ENCODE peak calls at places on chromosome 1, in ten cellular contexts. One of them, this sample, is unnamed.

GRCh38 chr1:155652951-155653350 is 35.6 kb downstream of the YY1AP1 start:
- DNase-seq in dorsolateral prefrontal cortex: no peak
- DNase-seq in hepatocyte: no peak
- DNase-seq in lower lobe of right lung: no peak
- DNase-seq in MM.1S: no peak
- DNase-seq in CD8-positive, alpha-beta T cell: no peak
- DNase-seq in ascending aorta: no peak
- DNase-seq in fibroblast of lung: no peak
- DNase-seq in cardiac muscle cell: no peak
- DNase-seq in suprapubic skin: no peak
- DNase-seq in this sample: no peak

GRCh38 chr1:97202481-97202880 is 480.9 kb downstream of the PTBP2 start:
- DNase-seq in dorsolateral prefrontal cortex: no peak
- DNase-seq in hepatocyte: no peak
- DNase-seq in lower lobe of right lung: no peak
- DNase-seq in MM.1S: no peak
- DNase-seq in CD8-positive, alpha-beta T cell: no peak
- DNase-seq in ascending aorta: no peak
- DNase-seq in fibroblast of lung: no peak
- DNase-seq in cardiac muscle cell: no peak
- DNase-seq in suprapubic skin: no peak
- DNase-seq in this sample: no peak

GRCh38 chr1:183842817-183843187 is 37.9 kb downstream of the RGL1 start:
- DNase-seq in dorsolateral prefrontal cortex: no peak
- DNase-seq in hepatocyte: no peak
- DNase-seq in lower lobe of right lung: no peak
- DNase-seq in MM.1S: no peak
- DNase-seq in CD8-positive, alpha-beta T cell: no peak
- DNase-seq in ascending aorta: no peak
- DNase-seq in fibroblast of lung: no peak
- DNase-seq in cardiac muscle cell: no peak
- DNase-seq in suprapubic skin: no peak
- DNase-seq in this sample: no peak

GRCh38 chr1:160236806-160237205 is 25.5 kb downstream of the DCAF8 start:
- DNase-seq in dorsolateral prefrontal cortex: no peak
- DNase-seq in hepatocyte: no peak
- DNase-seq in lower lobe of right lung: no peak
- DNase-seq in MM.1S: no peak
- DNase-seq in CD8-positive, alpha-beta T cell: no peak
- DNase-seq in ascending aorta: no peak
- DNase-seq in fibroblast of lung: no peak
- DNase-seq in cardiac muscle cell: no peak
- DNase-seq in suprapubic skin: no peak
- DNase-seq in this sample: no peak

GRCh38 chr1:32335951-32336867 is at the start of gene MARCKSL1:
- DNase-seq in dorsolateral prefrontal cortex: peak
- DNase-seq in hepatocyte: peak
- DNase-seq in lower lobe of right lung: peak
- DNase-seq in MM.1S: peak
- DNase-seq in CD8-positive, alpha-beta T cell: peak
- DNase-seq in ascending aorta: no peak
- DNase-seq in fibroblast of lung: peak
- DNase-seq in cardiac muscle cell: peak
- DNase-seq in suprapubic skin: peak
- DNase-seq in this sample: no peak

GRCh38 chr1:91015794-91016550 is 5.9 kb downstream of the ZNF644 start:
- DNase-seq in dorsolateral prefrontal cortex: no peak
- DNase-seq in hepatocyte: peak
- DNase-seq in lower lobe of right lung: no peak
- DNase-seq in MM.1S: no peak
- DNase-seq in CD8-positive, alpha-beta T cell: no peak
- DNase-seq in ascending aorta: no peak
- DNase-seq in fibroblast of lung: no peak
- DNase-seq in cardiac muscle cell: no peak
- DNase-seq in suprapubic skin: no peak
- DNase-seq in this sample: no peak

GRCh38 chr1:21293537-21294265 is 3.4 kb upstream of the ECE1 start:
- DNase-seq in dorsolateral prefrontal cortex: no peak
- DNase-seq in hepatocyte: no peak
- DNase-seq in lower lobe of right lung: no peak
- DNase-seq in MM.1S: peak
- DNase-seq in CD8-positive, alpha-beta T cell: peak
- DNase-seq in ascending aorta: no peak
- DNase-seq in fibroblast of lung: no peak
- DNase-seq in cardiac muscle cell: no peak
- DNase-seq in suprapubic skin: no peak
- DNase-seq in this sample: no peak

GRCh38 chr1:81834921-81835698 is 34.4 kb downstream of the ADGRL2 start:
- DNase-seq in dorsolateral prefrontal cortex: no peak
- DNase-seq in hepatocyte: no peak
- DNase-seq in lower lobe of right lung: no peak
- DNase-seq in MM.1S: peak
- DNase-seq in CD8-positive, alpha-beta T cell: no peak
- DNase-seq in ascending aorta: no peak
- DNase-seq in fibroblast of lung: peak
- DNase-seq in cardiac muscle cell: no peak
- DNase-seq in suprapubic skin: no peak
- DNase-seq in this sample: no peak

DNA sequence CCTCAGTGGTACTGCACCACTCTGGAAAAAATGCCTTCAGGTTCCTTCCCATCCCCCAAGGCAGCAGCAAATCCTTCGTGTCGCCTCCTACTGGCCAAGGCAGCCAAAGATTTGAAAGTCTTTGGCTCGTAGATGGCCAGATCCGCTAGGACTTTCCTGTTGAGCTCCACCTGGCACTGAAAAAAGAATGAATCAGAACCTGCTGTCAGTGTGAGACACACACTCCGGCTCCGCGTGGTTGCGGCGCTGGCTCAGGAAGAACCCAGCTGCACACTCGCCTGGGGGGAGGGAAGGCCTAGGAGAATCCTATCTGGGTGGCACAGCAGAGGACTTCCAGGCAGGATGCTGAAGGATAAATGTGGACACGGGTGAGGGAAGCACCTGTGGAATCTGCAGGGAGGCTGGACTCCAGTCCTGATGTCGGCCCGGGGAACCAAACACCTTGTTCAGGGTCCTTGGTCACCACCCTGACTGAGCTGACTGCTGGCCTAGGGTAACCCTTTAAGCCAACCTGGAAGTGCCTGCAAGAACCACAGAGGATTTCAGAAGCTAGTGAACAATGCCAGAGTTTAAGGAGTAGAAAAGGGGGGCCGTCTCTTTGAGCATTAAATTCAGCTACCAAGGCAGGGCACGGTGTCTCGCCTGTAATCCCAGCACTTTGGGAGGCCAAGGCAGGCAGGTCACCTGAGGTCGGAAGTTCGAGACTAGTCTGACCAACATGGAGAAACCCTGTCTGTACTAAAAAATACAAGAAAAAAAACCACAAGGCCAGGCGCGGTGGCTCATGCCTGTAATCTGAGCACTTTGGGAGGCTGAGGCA is 3.2 kb upstream of the CCNL2 start:
- DNase-seq in dorsolateral prefrontal cortex: no peak
- DNase-seq in hepatocyte: peak
- DNase-seq in lower lobe of right lung: no peak
- DNase-seq in MM.1S: peak
- DNase-seq in CD8-positive, alpha-beta T cell: no peak
- DNase-seq in ascending aorta: no peak
- DNase-seq in fibroblast of lung: peak
- DNase-seq in cardiac muscle cell: peak
- DNase-seq in suprapubic skin: no peak
- DNase-seq in this sample: peak
- TF ChIP-seq CTCF in dorsolateral prefrontal cortex: no peak
- TF ChIP-seq CTCF in hepatocyte: peak
- TF ChIP-seq CTCF in lower lobe of right lung: peak
- TF ChIP-seq CTCF in MM.1S: peak
- TF ChIP-seq CTCF in CD8-positive, alpha-beta T cell: no peak
- TF ChIP-seq CTCF in ascending aorta: peak
- TF ChIP-seq CTCF in fibroblast of lung: peak
- TF ChIP-seq CTCF in cardiac muscle cell: peak
- TF ChIP-seq CTCF in suprapubic skin: peak
- TF ChIP-seq CTCF in this sample: peak

GRCh38 chr1:52725903-52726264 is 369 bp upstream of the ZYG11B start:
- DNase-seq in dorsolateral prefrontal cortex: no peak
- DNase-seq in hepatocyte: no peak
- DNase-seq in lower lobe of right lung: no peak
- DNase-seq in MM.1S: no peak
- DNase-seq in CD8-positive, alpha-beta T cell: no peak
- DNase-seq in ascending aorta: no peak
- DNase-seq in fibroblast of lung: no peak
- DNase-seq in cardiac muscle cell: no peak
- DNase-seq in suprapubic skin: no peak
- DNase-seq in this sample: no peak
- H3K4me3 ChIP-seq in dorsolateral prefrontal cortex: peak
- H3K4me3 ChIP-seq in hepatocyte: peak
- H3K4me3 ChIP-seq in lower lobe of right lung: peak
- H3K4me3 ChIP-seq in MM.1S: peak
- H3K4me3 ChIP-seq in CD8-positive, alpha-beta T cell: peak
- H3K4me3 ChIP-seq in ascending aorta: peak
- H3K4me3 ChIP-seq in fibroblast of lung: peak
- H3K4me3 ChIP-seq in cardiac muscle cell: peak
- H3K4me3 ChIP-seq in suprapubic skin: peak
- H3K4me3 ChIP-seq in this sample: peak

DNA sequence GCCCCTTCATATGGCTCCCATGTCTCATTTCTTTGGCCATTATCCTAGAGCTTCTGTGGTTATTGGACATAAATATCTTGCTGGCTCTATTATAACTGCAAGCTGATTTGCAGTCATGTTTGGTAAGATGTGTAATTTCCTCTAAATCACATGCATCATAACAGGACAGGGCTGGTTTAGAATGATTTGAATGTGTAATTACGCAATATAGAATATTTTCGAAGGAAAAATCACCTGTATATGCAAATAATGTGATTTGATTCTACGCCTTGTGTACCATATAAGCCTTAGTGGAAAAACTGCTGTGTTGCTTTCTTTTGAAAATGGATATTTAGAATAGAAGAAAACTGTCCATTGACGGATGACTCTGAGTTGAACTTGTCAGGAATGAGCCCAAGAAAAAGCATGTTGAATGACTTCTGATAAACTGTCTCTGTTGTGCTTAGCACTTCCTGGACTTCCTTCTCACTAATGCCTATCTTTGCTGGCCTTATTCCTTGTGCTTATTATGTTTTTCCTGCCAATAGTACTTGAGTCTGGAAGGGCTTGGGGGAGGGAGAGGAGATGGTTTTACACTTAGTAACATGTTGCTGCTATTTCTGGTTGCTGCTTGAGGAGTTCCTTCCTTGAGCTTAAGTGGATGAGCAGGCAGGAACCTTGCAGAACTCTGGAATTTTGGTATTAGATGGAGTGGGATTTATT is 6.5 kb downstream of the CACHD1 start:
- DNase-seq in dorsolateral prefrontal cortex: no peak
- DNase-seq in hepatocyte: peak
- DNase-seq in lower lobe of right lung: no peak
- DNase-seq in MM.1S: no peak
- DNase-seq in CD8-positive, alpha-beta T cell: no peak
- DNase-seq in ascending aorta: no peak
- DNase-seq in fibroblast of lung: peak
- DNase-seq in cardiac muscle cell: peak
- DNase-seq in suprapubic skin: no peak
- DNase-seq in this sample: peak
- TF ChIP-seq CTCF in dorsolateral prefrontal cortex: no peak
- TF ChIP-seq CTCF in hepatocyte: no peak
- TF ChIP-seq CTCF in lower lobe of right lung: no peak
- TF ChIP-seq CTCF in MM.1S: no peak
- TF ChIP-seq CTCF in CD8-positive, alpha-beta T cell: no peak
- TF ChIP-seq CTCF in ascending aorta: no peak
- TF ChIP-seq CTCF in fibroblast of lung: no peak
- TF ChIP-seq CTCF in cardiac muscle cell: no peak
- TF ChIP-seq CTCF in suprapubic skin: no peak
- TF ChIP-seq CTCF in this sample: no peak

GRCh38 chr1:26747048-26747447 is 40.7 kb upstream of the PIGV start:
- DNase-seq in dorsolateral prefrontal cortex: no peak
- DNase-seq in hepatocyte: no peak
- DNase-seq in lower lobe of right lung: no peak
- DNase-seq in MM.1S: no peak
- DNase-seq in CD8-positive, alpha-beta T cell: no peak
- DNase-seq in ascending aorta: no peak
- DNase-seq in fibroblast of lung: no peak
- DNase-seq in cardiac muscle cell: no peak
- DNase-seq in suprapubic skin: no peak
- DNase-seq in this sample: no peak

GRCh38 chr1:26745191-26745590 is 42.6 kb upstream of the PIGV start:
- DNase-seq in dorsolateral prefrontal cortex: no peak
- DNase-seq in hepatocyte: no peak
- DNase-seq in lower lobe of right lung: no peak
- DNase-seq in MM.1S: no peak
- DNase-seq in CD8-positive, alpha-beta T cell: no peak
- DNase-seq in ascending aorta: no peak
- DNase-seq in fibroblast of lung: peak
- DNase-seq in cardiac muscle cell: no peak
- DNase-seq in suprapubic skin: no peak
- DNase-seq in this sample: no peak

GRCh38 chr1:26740958-26741357 is 45.1 kb downstream of the ARID1A start:
- DNase-seq in dorsolateral prefrontal cortex: no peak
- DNase-seq in hepatocyte: peak
- DNase-seq in lower lobe of right lung: no peak
- DNase-seq in MM.1S: no peak
- DNase-seq in CD8-positive, alpha-beta T cell: no peak
- DNase-seq in ascending aorta: no peak
- DNase-seq in fibroblast of lung: no peak
- DNase-seq in cardiac muscle cell: no peak
- DNase-seq in suprapubic skin: no peak
- DNase-seq in this sample: no peak

GRCh38 chr1:26743426-26744059 is 44.2 kb upstream of the PIGV start:
- DNase-seq in dorsolateral prefrontal cortex: no peak
- DNase-seq in hepatocyte: no peak
- DNase-seq in lower lobe of right lung: no peak
- DNase-seq in MM.1S: peak
- DNase-seq in CD8-positive, alpha-beta T cell: no peak
- DNase-seq in ascending aorta: no peak
- DNase-seq in fibroblast of lung: no peak
- DNase-seq in cardiac muscle cell: no peak
- DNase-seq in suprapubic skin: no peak
- DNase-seq in this sample: no peak

DNA sequence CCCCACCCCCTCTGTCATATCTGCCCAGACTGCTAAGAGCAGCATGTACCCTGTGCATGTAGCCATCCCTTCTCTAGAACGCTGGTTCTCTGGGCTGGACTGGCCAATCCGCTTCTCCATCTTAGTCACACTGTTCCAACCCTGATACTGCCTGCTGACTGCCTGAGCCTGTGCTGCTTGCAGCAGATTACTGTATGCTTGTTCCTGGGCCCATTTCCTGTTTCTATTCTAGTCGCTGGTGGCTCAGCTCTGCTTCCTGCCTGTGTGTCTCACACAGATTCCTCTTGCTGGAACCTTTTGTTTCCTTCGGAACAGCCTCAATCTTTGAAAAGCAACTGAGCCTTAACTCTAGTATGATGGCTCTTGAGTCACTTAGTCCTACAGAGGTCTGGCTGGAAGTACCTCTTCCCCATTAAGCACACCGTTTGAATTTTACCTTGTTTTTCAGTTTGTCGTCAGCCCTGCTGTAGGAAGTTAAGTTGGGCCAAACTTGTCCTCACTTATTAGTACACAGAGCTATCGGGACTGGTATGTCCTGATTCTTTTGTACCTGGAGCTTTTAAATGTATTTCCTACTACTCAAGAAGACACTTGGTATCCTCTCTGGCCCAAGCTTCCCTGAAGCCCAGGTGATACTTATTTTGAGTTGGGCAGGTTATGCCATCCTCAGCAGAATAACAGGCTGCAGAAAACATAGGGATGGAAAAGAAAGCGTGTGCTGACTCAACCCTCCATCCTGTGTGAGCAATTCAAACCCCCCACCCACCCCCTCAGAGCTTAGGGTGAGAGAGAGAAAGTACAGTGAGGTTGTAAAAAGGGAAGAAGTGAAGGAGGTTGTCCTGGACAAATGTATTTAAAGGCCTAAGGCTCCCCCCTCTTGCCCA is 43.4 kb upstream of the PIGV start:
- DNase-seq in dorsolateral prefrontal cortex: peak
- DNase-seq in hepatocyte: peak
- DNase-seq in lower lobe of right lung: peak
- DNase-seq in MM.1S: peak
- DNase-seq in CD8-positive, alpha-beta T cell: peak
- DNase-seq in ascending aorta: peak
- DNase-seq in fibroblast of lung: peak
- DNase-seq in cardiac muscle cell: peak
- DNase-seq in suprapubic skin: no peak
- DNase-seq in this sample: no peak
- H3K4me3 ChIP-seq in dorsolateral prefrontal cortex: no peak
- H3K4me3 ChIP-seq in hepatocyte: no peak
- H3K4me3 ChIP-seq in lower lobe of right lung: peak
- H3K4me3 ChIP-seq in MM.1S: peak
- H3K4me3 ChIP-seq in CD8-positive, alpha-beta T cell: peak
- H3K4me3 ChIP-seq in ascending aorta: no peak
- H3K4me3 ChIP-seq in fibroblast of lung: no peak
- H3K4me3 ChIP-seq in cardiac muscle cell: no peak
- H3K4me3 ChIP-seq in suprapubic skin: no peak
- H3K4me3 ChIP-seq in this sample: no peak